ENCODE peak calls at places on chromosomes 6 and 20, in four cellular contexts. U, T, F and N are unnamed samples.

GRCh38 chr20:49400410-49400809 is 82.1 kb downstream of the KCNB1 start:
- DNase-seq in U (no peak), T (no peak), F (no peak), N (no peak)

GRCh38 chr20:23928788-23929187 is 49.2 kb upstream of the CST5 start:
- DNase-seq in U (no peak), T (no peak), F (no peak), N (peak; percentile 57)

GRCh38 chr6:164109770-164110140 is 695.2 kb downstream of the QKI start:
- DNase-seq in U (peak; percentile 57), T (no peak), F (no peak), N (peak; percentile 52)

GRCh38 chr20:14775778-14776177 is 438.4 kb upstream of the FLRT3 start:
- DNase-seq in U (no peak), T (no peak), F (peak; percentile 64), N (no peak)

GRCh38 chr20:9079038-9079731 is 10.3 kb downstream of the PLCB4 start:
- DNase-seq in U (no peak), T (no peak), F (no peak), N (no peak)

GRCh38 chr6:31031095-31031494 is 20.8 kb downstream of the MUC22 start:
- DNase-seq in U (no peak), T (no peak), F (no peak), N (no peak)

GRCh38 chr20:58651823-58652605 is 931 bp downstream of the STX16 start:
- DNase-seq in U (peak; percentile 54), T (peak; percentile 61), F (peak; percentile 54), N (peak; percentile 72)

GRCh38 chr20:23049201-23049932 is at the start of gene THBD:
- DNase-seq in U (no peak), T (no peak), F (no peak), N (no peak)

GRCh38 chr20:50794846-50795634 is at the start of gene BCAS4:
- DNase-seq in U (peak; percentile 90), T (no peak), F (peak; percentile 76), N (peak; percentile 85)
- TF ChIP-seq FOXK2 in U (no peak), T (no peak), F (no peak), N (no peak)

GRCh38 chr6:52422156-52422555 is 2.0 kb downstream of the EFHC1 start:
- DNase-seq in U (no peak), T (no peak), F (no peak), N (no peak)

GRCh38 chr6:52419809-52420667 is at the start of gene EFHC1:
- DNase-seq in U (peak; percentile 98), T (peak; percentile 92), F (peak; percentile 98), N (peak; percentile 97)

GRCh38 chr6:52423448-52423847 is 3.3 kb downstream of the EFHC1 start:
- DNase-seq in U (no peak), T (no peak), F (no peak), N (no peak)

GRCh38 chr6:52418606-52419005 is 1.5 kb upstream of the EFHC1 start:
- DNase-seq in U (no peak), T (no peak), F (no peak), N (no peak)

DNA sequence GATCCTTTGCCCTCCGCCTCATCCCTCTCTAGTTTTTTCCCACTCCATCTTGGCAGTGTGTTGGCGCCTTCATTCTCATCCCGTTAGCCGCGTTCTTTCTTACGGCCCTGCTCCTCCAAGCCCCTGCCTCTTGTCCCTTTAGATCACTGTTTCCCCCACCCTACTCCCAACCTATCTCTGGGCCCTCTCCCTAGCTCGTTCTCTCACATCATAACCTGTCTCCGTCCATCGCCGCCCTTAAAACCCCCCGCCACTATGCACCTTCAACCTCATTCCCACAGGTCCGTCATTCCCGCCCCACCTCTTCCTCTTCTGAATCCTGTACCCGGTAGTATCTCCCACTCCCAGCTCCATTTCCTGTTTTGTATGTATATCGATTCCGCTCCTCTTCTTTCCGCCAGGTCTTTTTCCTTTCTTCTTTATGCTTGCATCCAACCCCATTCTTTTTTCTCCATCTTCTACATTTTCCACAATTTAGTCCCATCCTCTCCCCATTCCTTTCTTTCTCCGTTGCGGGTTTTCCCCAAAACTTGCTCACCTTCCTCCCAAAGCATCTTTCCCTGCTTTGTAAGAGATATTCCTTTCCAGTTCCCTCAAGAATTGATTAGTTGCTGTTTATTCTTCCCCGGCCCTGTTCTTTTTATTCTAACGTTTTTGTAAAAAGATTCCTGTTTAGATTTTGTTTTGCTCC is 671 bp downstream of the EFHC1 start:
- DNase-seq in U (peak; percentile 47), T (no peak), F (peak; percentile 76), N (no peak)
- TF ChIP-seq FOXK2 in U (no peak), T (no peak), F (peak; percentile 66), N (no peak)

GRCh38 chr6:121856296-121856695 is 420.9 kb downstream of the GJA1 start:
- DNase-seq in U (no peak), T (no peak), F (no peak), N (no peak)
- TF ChIP-seq FOXK2 in U (no peak), T (no peak), F (no peak), N (no peak)

GRCh38 chr6:154297711-154298110 is 58.9 kb downstream of the IPCEF1 start:
- DNase-seq in U (no peak), T (no peak), F (no peak), N (no peak)
- TF ChIP-seq FOXK2 in U (no peak), T (no peak), F (no peak), N (no peak)